ENCODE peak calls at places on chromosome 5, in six cellular contexts. One of them, this sample, is unnamed.

GRCh38 chr5:169100735-169101075 is 200.2 kb downstream of the SLIT3 start:
- DNase-seq in NCI-H1436 treated with DMSO at 0.1 percent for 48 hours: no peak
- DNase-seq in D721Med: no peak
- DNase-seq in activated naive CD4-positive, alpha-beta T cell treated with anti-CD3 and anti-CD28 coated beads, Interleukin-2, amount 10 ng/mL, durations not matched to agents 7 days and 5 days: no peak
- DNase-seq in ovary: no peak
- DNase-seq in GM06990: no peak
- DNase-seq in this sample: no peak

GRCh38 chr5:472076-472655 is 29.2 kb downstream of the EXOC3 start:
- DNase-seq in NCI-H1436 treated with DMSO at 0.1 percent for 48 hours: no peak
- DNase-seq in D721Med: no peak
- DNase-seq in activated naive CD4-positive, alpha-beta T cell treated with anti-CD3 and anti-CD28 coated beads, Interleukin-2, amount 10 ng/mL, durations not matched to agents 7 days and 5 days: peak; percentile 38
- DNase-seq in ovary: peak; percentile 32
- DNase-seq in GM06990: no peak
- DNase-seq in this sample: no peak

GRCh38 chr5:2869471-2869870 is 118.0 kb upstream of the IRX2 start:
- DNase-seq in NCI-H1436 treated with DMSO at 0.1 percent for 48 hours: no peak
- DNase-seq in D721Med: no peak
- DNase-seq in activated naive CD4-positive, alpha-beta T cell treated with anti-CD3 and anti-CD28 coated beads, Interleukin-2, amount 10 ng/mL, durations not matched to agents 7 days and 5 days: no peak
- DNase-seq in ovary: no peak
- DNase-seq in GM06990: no peak
- DNase-seq in this sample: no peak

GRCh38 chr5:102713682-102714231 is 41.3 kb upstream of the PAM start:
- DNase-seq in NCI-H1436 treated with DMSO at 0.1 percent for 48 hours: no peak
- DNase-seq in D721Med: no peak
- DNase-seq in activated naive CD4-positive, alpha-beta T cell treated with anti-CD3 and anti-CD28 coated beads, Interleukin-2, amount 10 ng/mL, durations not matched to agents 7 days and 5 days: no peak
- DNase-seq in ovary: no peak
- DNase-seq in GM06990: no peak
- DNase-seq in this sample: no peak

GRCh38 chr5:139457653-139458306 is 4.8 kb downstream of the ECSCR start:
- DNase-seq in NCI-H1436 treated with DMSO at 0.1 percent for 48 hours: no peak
- DNase-seq in D721Med: no peak
- DNase-seq in activated naive CD4-positive, alpha-beta T cell treated with anti-CD3 and anti-CD28 coated beads, Interleukin-2, amount 10 ng/mL, durations not matched to agents 7 days and 5 days: no peak
- DNase-seq in ovary: no peak
- DNase-seq in GM06990: no peak
- DNase-seq in this sample: no peak

GRCh38 chr5:85549229-85549628 is 1068.5 kb upstream of the COX7C start:
- DNase-seq in NCI-H1436 treated with DMSO at 0.1 percent for 48 hours: no peak
- DNase-seq in D721Med: no peak
- DNase-seq in activated naive CD4-positive, alpha-beta T cell treated with anti-CD3 and anti-CD28 coated beads, Interleukin-2, amount 10 ng/mL, durations not matched to agents 7 days and 5 days: no peak
- DNase-seq in ovary: no peak
- DNase-seq in GM06990: no peak
- DNase-seq in this sample: no peak

GRCh38 chr5:124698774-124699173 is 47.7 kb downstream of the ZNF608 start:
- DNase-seq in NCI-H1436 treated with DMSO at 0.1 percent for 48 hours: no peak
- DNase-seq in D721Med: no peak
- DNase-seq in activated naive CD4-positive, alpha-beta T cell treated with anti-CD3 and anti-CD28 coated beads, Interleukin-2, amount 10 ng/mL, durations not matched to agents 7 days and 5 days: no peak
- DNase-seq in ovary: no peak
- DNase-seq in GM06990: no peak
- DNase-seq in this sample: no peak

GRCh38 chr5:54309751-54310432 is 481 bp downstream of the ARL15 start:
- DNase-seq in NCI-H1436 treated with DMSO at 0.1 percent for 48 hours: no peak
- DNase-seq in D721Med: no peak
- DNase-seq in activated naive CD4-positive, alpha-beta T cell treated with anti-CD3 and anti-CD28 coated beads, Interleukin-2, amount 10 ng/mL, durations not matched to agents 7 days and 5 days: peak; percentile 47
- DNase-seq in ovary: peak; percentile 29
- DNase-seq in GM06990: no peak
- DNase-seq in this sample: peak; percentile 9

GRCh38 chr5:16550316-16550952 is 66.4 kb downstream of the RETREG1 start:
- DNase-seq in NCI-H1436 treated with DMSO at 0.1 percent for 48 hours: no peak
- DNase-seq in D721Med: no peak
- DNase-seq in activated naive CD4-positive, alpha-beta T cell treated with anti-CD3 and anti-CD28 coated beads, Interleukin-2, amount 10 ng/mL, durations not matched to agents 7 days and 5 days: peak; percentile 46
- DNase-seq in ovary: no peak
- DNase-seq in GM06990: no peak
- DNase-seq in this sample: no peak

GRCh38 chr5:160271396-160271795 is 41.0 kb downstream of the CCNJL start:
- DNase-seq in NCI-H1436 treated with DMSO at 0.1 percent for 48 hours: peak; percentile 36
- DNase-seq in D721Med: no peak
- DNase-seq in activated naive CD4-positive, alpha-beta T cell treated with anti-CD3 and anti-CD28 coated beads, Interleukin-2, amount 10 ng/mL, durations not matched to agents 7 days and 5 days: no peak
- DNase-seq in ovary: no peak
- DNase-seq in GM06990: no peak
- DNase-seq in this sample: no peak

GRCh38 chr5:65924366-65925093 is 1.8 kb upstream of the ERBIN start:
- DNase-seq in NCI-H1436 treated with DMSO at 0.1 percent for 48 hours: no peak
- DNase-seq in D721Med: no peak
- DNase-seq in activated naive CD4-positive, alpha-beta T cell treated with anti-CD3 and anti-CD28 coated beads, Interleukin-2, amount 10 ng/mL, durations not matched to agents 7 days and 5 days: no peak
- DNase-seq in ovary: no peak
- DNase-seq in GM06990: no peak
- DNase-seq in this sample: no peak

GRCh38 chr5:29561564-29561963 is 1631.9 kb upstream of the CDH6 start:
- DNase-seq in NCI-H1436 treated with DMSO at 0.1 percent for 48 hours: no peak
- DNase-seq in D721Med: no peak
- DNase-seq in activated naive CD4-positive, alpha-beta T cell treated with anti-CD3 and anti-CD28 coated beads, Interleukin-2, amount 10 ng/mL, durations not matched to agents 7 days and 5 days: no peak
- DNase-seq in ovary: no peak
- DNase-seq in GM06990: no peak
- DNase-seq in this sample: no peak

GRCh38 chr5:132411382-132411925 is 41.9 kb downstream of the SLC22A5 start:
- DNase-seq in NCI-H1436 treated with DMSO at 0.1 percent for 48 hours: no peak
- DNase-seq in D721Med: no peak
- DNase-seq in activated naive CD4-positive, alpha-beta T cell treated with anti-CD3 and anti-CD28 coated beads, Interleukin-2, amount 10 ng/mL, durations not matched to agents 7 days and 5 days: peak; percentile 56
- DNase-seq in ovary: no peak
- DNase-seq in GM06990: peak; percentile 44
- DNase-seq in this sample: no peak

GRCh38 chr5:39608024-39608423 is 183.2 kb upstream of the DAB2 start:
- DNase-seq in NCI-H1436 treated with DMSO at 0.1 percent for 48 hours: no peak
- DNase-seq in D721Med: no peak
- DNase-seq in activated naive CD4-positive, alpha-beta T cell treated with anti-CD3 and anti-CD28 coated beads, Interleukin-2, amount 10 ng/mL, durations not matched to agents 7 days and 5 days: no peak
- DNase-seq in ovary: no peak
- DNase-seq in GM06990: no peak
- DNase-seq in this sample: no peak